ENCODE peak calls at places on chromosomes 16 and 17, in nine cellular contexts. I is posterior vena cava; E is activated T-cell treated with anti-CD3 and anti-CD28 coated beads, Interleukin-2, amount 50 U/mL, for 72 hours; L is right lobe of liver; C is skeletal muscle cell; K is activated T-helper 1 cell treated with anti-CD3 and anti-CD28 coated beads, Interleukin-12 subunit alpha, Interleukin-12 subunit beta, Interleukin-2, Interleukin-4 antibody, amounts not matched to agents 30 ng/mL and 10 ng/mL and 1 ng/mL, durations not matched to agents 14 hours and 24 hours and 36 hours; S is fibroblast of the aortic adventitia; T is GM13976; P is IMR-90. V is an unnamed sample.

GRCh38 chr16:1817276-1817589 is 9.4 kb downstream of the HAGH start:
- DNase-seq in S (no peak), P (no peak), E (no peak), C (no peak), I (peak), K (no peak), T (no peak), L (no peak), V (no peak)

GRCh38 chr17:68566145-68566738 is 34.9 kb downstream of the FAM20A start:
- DNase-seq in C (no peak), S (peak), L (no peak), P (no peak), T (no peak), K (no peak), I (no peak), E (no peak), V (no peak)

GRCh38 chr17:80943346-80944145 is 48.1 kb upstream of the CHMP6 start:
- DNase-seq in S (no peak), P (no peak), C (no peak), K (no peak), T (no peak), L (no peak), I (peak), E (no peak), V (peak)

GRCh38 chr16:57235128-57236092 is 9.6 kb upstream of the ARL2BP start:
- DNase-seq in S (peak), C (peak), K (no peak), P (peak), I (no peak), L (no peak), T (no peak), E (peak), V (no peak)

GRCh38 chr17:350706-351435 is 1.7 kb downstream of the RPH3AL start:
- DNase-seq in K (no peak), C (no peak), E (no peak), S (peak), I (peak), L (peak), T (no peak), P (no peak), V (peak)

GRCh38 chr17:34107019-34107418 is 148.1 kb upstream of the CCL2 start:
- DNase-seq in S (no peak), E (no peak), L (peak), I (no peak), C (no peak), K (no peak), P (no peak), T (no peak), V (no peak)

GRCh38 chr17:65185686-65186382 is 48.7 kb downstream of the RGS9 start:
- DNase-seq in P (no peak), K (no peak), T (no peak), C (no peak), S (no peak), L (no peak), E (no peak), I (no peak), V (no peak)

GRCh38 chr17:6365187-6365943 is 69.6 kb downstream of the AIPL1 start:
- DNase-seq in I (peak), L (no peak), E (no peak), K (no peak), C (no peak), T (no peak), P (peak), S (peak), V (no peak)

GRCh38 chr17:13140750-13141149 is 122.9 kb upstream of the ELAC2 start:
- DNase-seq in P (peak), C (no peak), I (no peak), T (no peak), S (peak), K (no peak), L (no peak), E (no peak), V (no peak)

GRCh38 chr17:20922128-20922670 is 120.6 kb downstream of the USP22 start:
- DNase-seq in I (no peak), C (no peak), S (peak), P (peak), K (no peak), T (no peak), L (no peak), E (no peak), V (no peak)

GRCh38 chr17:37759014-37759637 is 14.3 kb upstream of the HNF1B start:
- DNase-seq in L (peak), K (no peak), C (no peak), S (no peak), E (no peak), T (no peak), I (no peak), P (no peak), V (no peak)

GRCh38 chr16:55700961-55701360 is 45.2 kb downstream of the SLC6A2 start:
- DNase-seq in T (no peak), S (no peak), P (no peak), E (no peak), I (no peak), K (no peak), L (no peak), C (no peak), V (no peak)

GRCh38 chr16:49546059-49546458 is 172.5 kb downstream of the C16orf78 start:
- DNase-seq in S (no peak), T (no peak), E (no peak), P (no peak), L (no peak), K (no peak), I (no peak), C (no peak), V (no peak)

GRCh38 chr16:88777801-88778415 is 7.1 kb downstream of the PIEZO1 start:
- DNase-seq in P (no peak), I (no peak), T (no peak), K (no peak), L (no peak), S (no peak), E (no peak), C (no peak), V (no peak)

GRCh38 chr16:68342620-68343019 is 31.8 kb downstream of the PRMT7 start:
- DNase-seq in I (peak), L (no peak), K (no peak), E (no peak), T (no peak), P (no peak), C (no peak), S (no peak), V (no peak)

GRCh38 chr17:80491478-80492342 is 15.3 kb upstream of the NPTX1 start:
- DNase-seq in C (no peak), K (no peak), P (no peak), E (no peak), T (no peak), S (no peak), L (no peak), I (no peak), V (no peak)

GRCh38 chr17:4560837-4561241 is 462 bp upstream of the GGT6 start:
- DNase-seq in S (peak), P (no peak), E (no peak), I (peak), K (no peak), L (no peak), T (no peak), C (peak), V (peak)

GRCh38 chr17:17624776-17625175 is 33.3 kb upstream of the PEMT start:
- DNase-seq in E (no peak), S (no peak), T (peak), P (no peak), I (no peak), K (no peak), C (no peak), L (no peak), V (no peak)

GRCh38 chr17:9330903-9331272 is 244.7 kb downstream of the STX8 start:
- DNase-seq in P (no peak), K (no peak), C (no peak), S (no peak), E (no peak), L (no peak), T (no peak), I (no peak), V (no peak)

GRCh38 chr17:10114931-10115535 is 83.4 kb downstream of the GAS7 start:
- DNase-seq in T (peak), E (peak), P (peak), L (peak), K (peak), I (peak), S (peak), C (peak), V (peak)

GRCh38 chr17:45675892-45676291 is 108.2 kb upstream of the CRHR1 start:
- DNase-seq in E (no peak), C (no peak), I (no peak), S (no peak), P (no peak), K (no peak), T (no peak), L (no peak), V (no peak)

V was measured in sigmoid colon.